ENCODE peak calls at places on chromosomes 7 and 10, in six cellular contexts. One of them, this sample, is unnamed.
A peak's percentile ranks its signal among the peaks of the same experiment; 100 is the strongest.

GRCh38 chr7:17444151-17444550 is 145.7 kb downstream of the AHR start:
- DNase-seq in right lobe of liver: no peak
- DNase-seq in adrenal gland: no peak
- DNase-seq in HCT116: no peak
- DNase-seq in mesendoderm: no peak
- DNase-seq in DND-41: no peak
- DNase-seq in this sample: no peak

GRCh38 chr7:4683884-4684565 is 1.9 kb downstream of the FOXK1 start:
- DNase-seq in HCT116: no peak
- DNase-seq in right lobe of liver: peak; percentile 63
- DNase-seq in mesendoderm: no peak
- DNase-seq in DND-41: no peak
- DNase-seq in adrenal gland: peak; percentile 90
- DNase-seq in this sample: peak; percentile 10

GRCh38 chr10:75712241-75712880 is 280.9 kb downstream of the LRMDA start:
- DNase-seq in mesendoderm: no peak
- DNase-seq in adrenal gland: no peak
- DNase-seq in DND-41: no peak
- DNase-seq in HCT116: no peak
- DNase-seq in right lobe of liver: no peak
- DNase-seq in this sample: no peak

GRCh38 chr10:29957887-29958330 is 101.5 kb downstream of the JCAD start:
- DNase-seq in mesendoderm: no peak
- DNase-seq in DND-41: no peak
- DNase-seq in HCT116: no peak
- DNase-seq in right lobe of liver: peak; percentile 97
- DNase-seq in adrenal gland: peak; percentile 83
- DNase-seq in this sample: no peak

GRCh38 chr7:148688526-148688925 is 10.2 kb upstream of the CUL1 start:
- DNase-seq in mesendoderm: no peak
- DNase-seq in HCT116: no peak
- DNase-seq in DND-41: no peak
- DNase-seq in right lobe of liver: no peak
- DNase-seq in adrenal gland: no peak
- DNase-seq in this sample: no peak

GRCh38 chr10:108249940-108250339 is 1085.4 kb upstream of the SORCS1 start:
- DNase-seq in right lobe of liver: no peak
- DNase-seq in adrenal gland: no peak
- DNase-seq in mesendoderm: no peak
- DNase-seq in DND-41: no peak
- DNase-seq in HCT116: no peak
- DNase-seq in this sample: no peak

GRCh38 chr7:52639126-52639525 is 396.3 kb upstream of the POM121L12 start:
- DNase-seq in right lobe of liver: no peak
- DNase-seq in adrenal gland: no peak
- DNase-seq in HCT116: no peak
- DNase-seq in mesendoderm: peak; percentile 69
- DNase-seq in DND-41: no peak
- DNase-seq in this sample: no peak

GRCh38 chr10:52419281-52419680 is 105.2 kb downstream of the DKK1 start:
- DNase-seq in mesendoderm: no peak
- DNase-seq in HCT116: no peak
- DNase-seq in adrenal gland: no peak
- DNase-seq in DND-41: no peak
- DNase-seq in right lobe of liver: no peak
- DNase-seq in this sample: no peak

GRCh38 chr7:5441840-5442513 is 18.3 kb upstream of the TNRC18 start:
- DNase-seq in HCT116: no peak
- DNase-seq in DND-41: no peak
- DNase-seq in adrenal gland: no peak
- DNase-seq in right lobe of liver: no peak
- DNase-seq in mesendoderm: no peak
- DNase-seq in this sample: no peak

GRCh38 chr10:104045151-104046089 is 40.3 kb downstream of the COL17A1 start:
- DNase-seq in DND-41: no peak
- DNase-seq in right lobe of liver: peak; percentile 66
- DNase-seq in adrenal gland: peak; percentile 78
- DNase-seq in mesendoderm: peak; percentile 87
- DNase-seq in HCT116: peak; percentile 74
- DNase-seq in this sample: no peak

DNA sequence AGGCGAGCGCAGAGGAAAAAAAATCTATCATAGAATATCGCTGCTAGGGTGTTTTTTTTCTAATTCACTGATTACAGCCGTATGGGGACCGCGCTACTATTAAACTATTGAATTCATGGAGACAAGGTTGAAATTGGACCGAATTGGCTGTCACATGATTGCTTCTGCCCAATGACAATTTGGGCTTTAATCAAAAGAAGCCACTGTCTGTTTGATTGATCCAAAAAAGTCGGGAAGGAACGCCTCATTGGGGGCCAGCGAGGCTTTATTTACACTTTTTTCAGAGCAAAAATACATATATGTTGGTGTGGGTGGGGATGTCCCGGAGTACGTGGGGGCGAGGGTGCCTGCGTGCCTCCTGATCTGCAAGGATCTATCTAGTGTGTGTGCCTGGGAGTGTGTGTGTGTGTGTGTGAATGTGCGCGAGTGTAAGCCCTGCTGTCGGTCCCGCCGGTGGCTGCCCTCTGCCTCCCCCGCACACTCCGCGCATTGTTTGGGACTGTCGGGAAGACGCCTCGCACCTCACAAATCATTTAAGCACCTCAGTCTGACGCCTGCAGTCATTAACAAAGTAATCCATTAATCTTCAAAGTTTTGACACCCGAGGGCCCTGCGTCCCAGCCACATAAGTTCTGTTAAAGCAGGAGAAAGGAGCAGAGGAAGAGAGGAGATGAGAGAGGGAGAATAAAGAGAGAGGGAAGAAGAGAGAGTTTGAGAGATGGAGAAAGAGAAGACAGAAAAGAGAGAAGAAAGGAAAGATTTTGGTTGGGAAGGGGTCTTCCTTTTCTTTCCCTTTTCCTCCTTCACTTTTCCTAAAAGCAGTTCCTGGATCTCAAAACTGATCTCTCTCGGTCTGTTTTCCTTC is at the start of gene HOXA2:
- DNase-seq in mesendoderm: no peak
- DNase-seq in right lobe of liver: no peak
- DNase-seq in adrenal gland: no peak
- DNase-seq in DND-41: no peak
- DNase-seq in HCT116: no peak
- DNase-seq in this sample: no peak
- H3K4me3 ChIP-seq in mesendoderm: no peak within 1 kb of the TSS
- H3K4me3 ChIP-seq in right lobe of liver: no peak within 1 kb of the TSS
- H3K4me3 ChIP-seq in adrenal gland: peak within 1 kb of the TSS; percentile 64
- H3K4me3 ChIP-seq in DND-41: no peak within 1 kb of the TSS
- H3K4me3 ChIP-seq in HCT116: no peak within 1 kb of the TSS
- H3K4me3 ChIP-seq in this sample: no peak within 1 kb of the TSS

GRCh38 chr10:73858013-73858708 is 16.2 kb downstream of the CAMK2G start:
- DNase-seq in right lobe of liver: no peak
- DNase-seq in mesendoderm: no peak
- DNase-seq in HCT116: no peak
- DNase-seq in DND-41: no peak
- DNase-seq in adrenal gland: no peak
- DNase-seq in this sample: no peak
- H3K4me1 ChIP-seq in right lobe of liver: no peaks in the 10 kb centered on the region
- H3K4me1 ChIP-seq in mesendoderm: no peaks in the 10 kb centered on the region
- H3K4me1 ChIP-seq in HCT116: no peaks in the 10 kb centered on the region
- H3K4me1 ChIP-seq in DND-41: no peaks in the 10 kb centered on the region
- H3K4me1 ChIP-seq in adrenal gland: no peaks in the 10 kb centered on the region
- H3K4me1 ChIP-seq in this sample: peaks cover 50% of the 10 kb centered on the region

DNA sequence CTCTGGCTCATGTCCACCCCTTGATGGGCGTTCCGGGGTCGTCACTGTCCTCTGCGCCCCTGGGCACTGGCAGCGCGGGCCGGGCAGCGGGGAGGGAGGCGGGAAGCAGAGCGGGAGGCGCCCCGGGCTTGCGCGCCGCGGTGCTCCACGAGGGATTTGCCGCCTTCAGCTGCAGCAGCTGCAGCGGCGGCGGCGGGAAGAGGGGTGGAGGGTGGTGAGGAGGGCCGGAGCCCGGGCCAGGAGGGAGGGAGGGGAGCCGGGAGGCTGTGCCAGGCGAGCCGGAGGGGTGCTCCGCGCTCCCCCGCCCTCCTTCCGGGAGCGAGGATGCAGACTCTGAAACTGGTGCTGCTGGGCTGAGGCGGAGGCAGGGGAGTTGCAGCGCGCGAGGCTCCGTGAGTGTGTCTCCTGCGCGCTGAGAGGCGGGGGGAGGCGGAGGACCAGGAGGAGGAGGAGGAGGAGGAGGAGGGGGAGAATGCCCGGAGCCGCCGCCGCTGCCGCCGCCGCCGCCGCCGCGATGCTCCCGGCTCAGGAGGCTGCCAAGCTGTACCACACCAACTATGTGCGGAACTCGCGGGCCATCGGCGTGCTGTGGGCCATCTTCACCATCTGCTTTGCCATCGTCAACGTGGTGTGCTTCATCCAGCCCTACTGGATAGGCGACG is at the start of gene LHFPL3:
- DNase-seq in right lobe of liver: no peak
- DNase-seq in mesendoderm: peak; percentile 29
- DNase-seq in adrenal gland: no peak
- DNase-seq in DND-41: no peak
- DNase-seq in HCT116: no peak
- DNase-seq in this sample: no peak
- H3K4me3 ChIP-seq in right lobe of liver: no peak within 1 kb of the TSS
- H3K4me3 ChIP-seq in mesendoderm: peak within 1 kb of the TSS; percentile 23
- H3K4me3 ChIP-seq in adrenal gland: no peak within 1 kb of the TSS
- H3K4me3 ChIP-seq in DND-41: no peak within 1 kb of the TSS
- H3K4me3 ChIP-seq in HCT116: no peak within 1 kb of the TSS
- H3K4me3 ChIP-seq in this sample: no peak within 1 kb of the TSS

GRCh38 chr10:80172896-80173295 is 32.4 kb downstream of the ANXA11 start:
- DNase-seq in adrenal gland: no peak
- DNase-seq in mesendoderm: no peak
- DNase-seq in right lobe of liver: no peak
- DNase-seq in DND-41: no peak
- DNase-seq in HCT116: no peak
- DNase-seq in this sample: no peak
- H3K4me1 ChIP-seq in adrenal gland: no peaks in the 10 kb centered on the region
- H3K4me1 ChIP-seq in mesendoderm: peaks cover 5% of the 10 kb centered on the region
- H3K4me1 ChIP-seq in right lobe of liver: no peaks in the 10 kb centered on the region
- H3K4me1 ChIP-seq in DND-41: no peaks in the 10 kb centered on the region
- H3K4me1 ChIP-seq in HCT116: no peaks in the 10 kb centered on the region
- H3K4me1 ChIP-seq in this sample: peaks cover 15% of the 10 kb centered on the region

DNA sequence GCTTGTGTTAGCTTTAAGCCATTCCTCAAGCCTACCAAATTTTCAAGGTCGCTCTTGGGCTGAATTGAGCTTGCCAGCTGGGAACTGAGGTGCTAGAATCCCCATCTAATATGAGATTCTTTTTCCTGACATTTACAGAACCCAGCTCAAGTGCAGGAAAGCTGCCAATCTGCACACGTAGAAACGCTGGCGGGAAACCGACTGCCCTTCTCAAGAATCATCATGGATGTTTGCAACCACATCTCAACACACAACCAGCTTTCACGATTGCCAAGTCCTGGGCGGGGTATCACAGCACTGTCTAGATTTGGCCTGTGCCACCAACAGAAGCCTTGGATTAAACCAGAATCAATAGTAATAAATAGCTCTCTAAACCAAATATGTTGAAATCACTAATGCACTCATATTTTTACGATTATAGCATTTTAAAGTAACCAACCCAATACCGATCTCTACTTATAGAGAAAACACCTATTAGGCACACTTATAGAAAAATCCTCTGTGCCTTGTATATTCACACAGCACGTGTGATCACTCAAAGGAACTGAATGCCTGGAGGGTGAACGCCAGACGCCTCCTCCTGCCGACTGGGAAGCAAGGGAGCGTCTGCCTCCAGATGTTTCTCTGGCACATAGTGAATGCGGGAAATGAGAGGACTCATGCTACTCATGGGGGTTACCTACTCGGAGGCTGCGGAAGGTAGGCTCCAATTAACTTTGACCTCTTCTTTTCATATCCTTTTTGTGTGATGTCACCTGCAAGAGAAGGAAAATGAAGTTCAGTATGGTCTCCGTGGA is 203.5 kb downstream of the DIP2C start:
- DNase-seq in mesendoderm: no peak
- DNase-seq in adrenal gland: no peak
- DNase-seq in HCT116: no peak
- DNase-seq in DND-41: no peak
- DNase-seq in right lobe of liver: peak; percentile 28
- DNase-seq in this sample: no peak
- H3K4me3 ChIP-seq in mesendoderm: no peak overlapping the region
- H3K4me3 ChIP-seq in adrenal gland: no peak overlapping the region
- H3K4me3 ChIP-seq in HCT116: no peak overlapping the region
- H3K4me3 ChIP-seq in DND-41: no peak overlapping the region
- H3K4me3 ChIP-seq in right lobe of liver: no peak overlapping the region
- H3K4me3 ChIP-seq in this sample: peak overlapping the region; percentile 34

GRCh38 chr10:34295142-34295548 is 520.0 kb downstream of the PARD3 start:
- DNase-seq in mesendoderm: no peak
- DNase-seq in HCT116: no peak
- DNase-seq in right lobe of liver: no peak
- DNase-seq in DND-41: no peak
- DNase-seq in adrenal gland: peak; percentile 11
- DNase-seq in this sample: no peak
- H3K4me1 ChIP-seq in mesendoderm: no peaks in the 10 kb centered on the region
- H3K4me1 ChIP-seq in HCT116: no peaks in the 10 kb centered on the region
- H3K4me1 ChIP-seq in right lobe of liver: no peaks in the 10 kb centered on the region
- H3K4me1 ChIP-seq in DND-41: no peaks in the 10 kb centered on the region
- H3K4me1 ChIP-seq in adrenal gland: peaks cover 48% of the 10 kb centered on the region
- H3K4me1 ChIP-seq in this sample: no peaks in the 10 kb centered on the region

GRCh38 chr7:158818325-158819213 is 10.7 kb downstream of the ESYT2 start:
- DNase-seq in HCT116: peak; percentile 95
- DNase-seq in DND-41: peak; percentile 59
- DNase-seq in adrenal gland: peak; percentile 97
- DNase-seq in right lobe of liver: peak; percentile 86
- DNase-seq in mesendoderm: peak; percentile 95
- DNase-seq in this sample: peak; percentile 89

GRCh38 chr7:158819571-158820203 is 9.6 kb downstream of the ESYT2 start:
- DNase-seq in right lobe of liver: no peak
- DNase-seq in HCT116: no peak
- DNase-seq in DND-41: no peak
- DNase-seq in adrenal gland: peak; percentile 37
- DNase-seq in mesendoderm: peak; percentile 20
- DNase-seq in this sample: no peak

GRCh38 chr7:158821173-158822021 is 7.9 kb downstream of the ESYT2 start:
- DNase-seq in DND-41: peak; percentile 44
- DNase-seq in HCT116: peak; percentile 90
- DNase-seq in adrenal gland: no peak
- DNase-seq in mesendoderm: peak; percentile 23
- DNase-seq in right lobe of liver: no peak
- DNase-seq in this sample: no peak

GRCh38 chr7:158824028-158824427 is 5.3 kb downstream of the ESYT2 start:
- DNase-seq in mesendoderm: no peak
- DNase-seq in HCT116: no peak
- DNase-seq in DND-41: peak; percentile 89
- DNase-seq in right lobe of liver: no peak
- DNase-seq in adrenal gland: no peak
- DNase-seq in this sample: peak; percentile 58

DNA sequence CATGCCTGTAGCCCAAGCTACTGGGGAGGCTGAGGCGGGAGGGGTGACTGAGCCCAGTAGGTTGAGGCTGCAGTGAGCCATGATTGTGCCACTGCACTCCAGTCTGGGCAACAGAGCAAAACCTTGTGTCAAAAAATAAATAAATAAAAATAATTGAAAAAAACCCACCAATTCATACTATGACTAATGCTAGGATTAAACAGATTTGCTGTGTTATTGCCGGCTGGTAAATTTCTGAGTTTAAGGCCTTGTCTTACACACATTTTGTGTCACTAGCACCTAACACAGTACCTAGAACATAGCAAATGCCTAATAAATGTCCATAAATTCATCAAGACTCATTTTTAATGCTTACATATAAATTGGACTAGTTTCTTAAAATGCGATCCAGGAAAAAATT is 8.7 kb downstream of the ESYT2 start:
- DNase-seq in DND-41: no peak
- DNase-seq in mesendoderm: no peak
- DNase-seq in adrenal gland: no peak
- DNase-seq in right lobe of liver: no peak
- DNase-seq in HCT116: no peak
- DNase-seq in this sample: no peak
- H3K4me3 ChIP-seq in DND-41: no peak overlapping the region
- H3K4me3 ChIP-seq in mesendoderm: no peak overlapping the region
- H3K4me3 ChIP-seq in adrenal gland: no peak overlapping the region
- H3K4me3 ChIP-seq in right lobe of liver: no peak overlapping the region
- H3K4me3 ChIP-seq in HCT116: peak overlapping the region; percentile 52
- H3K4me3 ChIP-seq in this sample: no peak overlapping the region